ENCODE peak calls at places on chromosomes 16 and 17, in four cellular contexts. B, E, L and G are unnamed samples.

GRCh38 chr16:80883159-80883642 is 78.8 kb upstream of the CDYL2 start:
- DNase-seq in L (no peak), E (no peak), B (no peak), G (no peak)

GRCh38 chr16:10876799-10877341 is at the start of gene CIITA:
- DNase-seq in L (peak), E (peak), B (peak), G (peak)

GRCh38 chr16:30004424-30004776 is 6.4 kb downstream of the DOC2A start:
- DNase-seq in L (no peak), B (no peak), E (no peak), G (no peak)

GRCh38 chr16:83813818-83814653 is 6.3 kb downstream of the HSBP1 start:
- DNase-seq in L (peak), B (no peak), E (peak), G (peak)

GRCh38 chr16:9297437-9298113 is 206.1 kb downstream of the HAPSTR1 start:
- DNase-seq in B (peak), L (no peak), E (no peak), G (peak)

GRCh38 chr17:7839890-7840260 is 5.9 kb downstream of the KDM6B start:
- DNase-seq in E (peak), B (no peak), L (no peak), G (no peak)

GRCh38 chr17:10661377-10661906 is 4.3 kb upstream of the MYH3 start:
- DNase-seq in L (no peak), B (no peak), E (no peak), G (no peak)

GRCh38 chr17:67246648-67247415 is 1.8 kb upstream of the HELZ start:
- DNase-seq in L (peak), E (no peak), B (peak), G (peak)

GRCh38 chr17:63142836-63143235 is 176.8 kb downstream of the TANC2 start:
- DNase-seq in B (no peak), E (no peak), L (no peak), G (no peak)

DNA sequence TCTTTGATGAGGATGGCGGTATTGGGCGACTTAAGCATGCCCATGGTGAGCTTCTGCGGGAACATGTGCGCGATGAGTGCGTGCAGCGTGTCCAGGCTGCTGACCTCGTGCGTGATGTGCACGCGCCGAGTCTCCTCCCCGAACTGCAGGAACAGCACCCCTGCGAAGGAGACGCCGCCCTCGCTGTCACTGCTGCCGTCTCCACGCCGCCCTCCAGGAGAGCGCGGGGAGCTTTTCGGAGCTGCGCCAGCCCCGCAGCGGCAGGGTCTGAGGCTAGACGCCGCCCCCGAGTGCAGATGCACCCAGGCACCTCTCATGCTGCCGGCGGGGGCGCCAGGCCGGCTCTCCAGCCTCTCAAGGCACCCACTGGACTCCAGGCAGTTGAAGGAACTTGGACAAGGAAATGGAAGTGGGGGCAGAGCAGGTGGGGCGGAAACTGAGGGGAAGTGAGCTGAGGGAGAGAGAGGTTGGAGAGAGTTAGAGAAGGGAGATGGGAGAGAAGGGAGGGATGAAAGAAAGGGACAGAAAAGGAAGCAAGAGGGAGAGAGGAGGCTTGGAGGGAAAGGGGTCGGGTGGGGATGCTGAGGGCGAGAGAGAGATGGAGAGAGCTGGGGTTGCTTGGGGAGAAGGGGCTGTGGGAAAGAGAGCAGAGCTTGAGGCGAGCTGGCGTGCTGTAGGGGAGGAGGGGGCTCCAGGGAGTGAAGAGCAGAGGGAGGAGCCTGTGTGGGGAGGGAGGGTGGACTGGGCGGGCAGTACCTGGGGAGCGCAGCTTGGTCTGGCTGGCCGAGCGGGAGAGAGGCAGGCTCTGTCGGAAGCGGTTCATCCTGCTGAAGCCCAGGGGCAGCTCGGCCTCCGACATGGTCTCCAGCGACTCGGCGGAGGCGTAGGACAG is 42.1 kb downstream of the SRCIN1 start:
- DNase-seq in E (no peak), L (no peak), B (no peak), G (no peak)
- TF ChIP-seq EZH2 in E (peak), L (no peak), B (no peak), G (no peak)

GRCh38 chr17:75270218-75270965 is 639 bp downstream of the MIF4GD start:
- DNase-seq in B (peak), E (peak), L (peak), G (peak)

GRCh38 chr17:75272848-75273184 is 1.8 kb upstream of the MIF4GD start:
- DNase-seq in E (no peak), B (no peak), L (no peak), G (no peak)

GRCh38 chr17:75270966-75271232 is at the start of gene MIF4GD:
- DNase-seq in L (no peak), E (no peak), B (no peak), G (no peak)

GRCh38 chr17:75271233-75271954 is 363 bp upstream of the MIF4GD start:
- DNase-seq in E (peak), L (peak), B (no peak), G (peak)

GRCh38 chr17:75271955-75272847 is 1.2 kb upstream of the MIF4GD start:
- DNase-seq in E (peak), L (no peak), B (no peak), G (peak)
- H3K9ac ChIP-seq in E (no peak), L (peak), B (peak), G (peak)

DNA sequence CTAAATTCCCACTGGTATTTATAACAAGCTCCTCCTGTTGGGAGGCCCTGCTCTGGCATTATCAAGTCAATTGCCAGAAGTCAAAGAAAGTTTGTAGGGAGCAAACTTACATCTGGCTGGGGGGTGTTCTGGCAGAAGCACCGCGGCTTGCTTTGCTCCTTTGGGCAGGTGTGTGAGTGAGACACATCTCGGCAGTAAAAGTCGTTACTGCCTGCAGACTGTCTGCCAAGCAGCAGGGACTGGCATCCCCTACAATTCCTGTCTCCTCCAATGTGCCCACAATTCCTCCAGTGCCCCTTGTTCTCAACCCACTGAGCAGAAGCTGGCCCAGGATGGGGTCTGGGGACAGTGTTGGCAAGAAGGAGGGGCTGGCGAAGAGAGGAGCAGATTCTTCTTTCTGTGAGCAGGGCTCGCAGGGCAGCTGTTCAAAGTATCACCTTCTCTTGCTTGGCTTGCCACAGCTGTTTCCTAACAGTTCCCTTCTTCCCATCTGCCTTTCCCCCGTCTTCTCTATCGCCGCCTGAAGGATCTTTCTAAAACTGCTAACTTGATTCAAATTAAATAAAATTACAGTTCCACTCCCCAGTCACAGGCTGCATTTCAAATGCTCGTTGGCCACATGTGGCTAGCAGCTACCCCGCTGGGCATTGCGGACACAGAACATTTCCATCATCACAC is 30.2 kb downstream of the SPACA3 start:
- DNase-seq in B (no peak), E (peak), L (no peak), G (no peak)
- H3K4me2 ChIP-seq in B (no peak), E (no peak), L (no peak), G (no peak)

GRCh38 chr17:46978489-46979022 is 497 bp downstream of the RPRML start:
- DNase-seq in L (no peak), E (no peak), B (no peak), G (peak)
- TF ChIP-seq EZH2 in L (peak), E (peak), B (no peak), G (peak)

GRCh38 chr16:68244481-68244902 is 681 bp upstream of the PLA2G15 start:
- DNase-seq in E (no peak), L (no peak), B (no peak), G (no peak)

GRCh38 chr16:68246671-68247070 is 1.5 kb downstream of the PLA2G15 start:
- DNase-seq in L (no peak), E (no peak), B (no peak), G (no peak)

GRCh38 chr16:68247400-68247799 is 2.2 kb downstream of the PLA2G15 start:
- DNase-seq in B (no peak), L (no peak), E (no peak), G (no peak)

GRCh38 chr16:68244903-68245853 is at the start of gene PLA2G15:
- DNase-seq in B (peak), L (peak), E (peak), G (peak)

GRCh38 chr16:68246121-68246520 is 948 bp downstream of the PLA2G15 start:
- DNase-seq in B (no peak), L (no peak), E (no peak), G (no peak)
- H3K9ac ChIP-seq in B (peak), L (no peak), E (no peak), G (no peak)

GRCh38 chr16:4494746-4495490 is 18.7 kb downstream of the HMOX2 start:
- DNase-seq in E (peak), B (peak), L (peak), G (peak)

GRCh38 chr16:4498546-4499195 is 22.5 kb downstream of the HMOX2 start:
- DNase-seq in B (no peak), E (no peak), L (peak), G (peak)

GRCh38 chr16:4499196-4499555 is 23.0 kb downstream of the HMOX2 start:
- DNase-seq in E (no peak), B (no peak), L (no peak), G (no peak)

GRCh38 chr16:4495766-4496165 is 19.6 kb downstream of the HMOX2 start:
- DNase-seq in L (peak), B (no peak), E (no peak), G (peak)

DNA sequence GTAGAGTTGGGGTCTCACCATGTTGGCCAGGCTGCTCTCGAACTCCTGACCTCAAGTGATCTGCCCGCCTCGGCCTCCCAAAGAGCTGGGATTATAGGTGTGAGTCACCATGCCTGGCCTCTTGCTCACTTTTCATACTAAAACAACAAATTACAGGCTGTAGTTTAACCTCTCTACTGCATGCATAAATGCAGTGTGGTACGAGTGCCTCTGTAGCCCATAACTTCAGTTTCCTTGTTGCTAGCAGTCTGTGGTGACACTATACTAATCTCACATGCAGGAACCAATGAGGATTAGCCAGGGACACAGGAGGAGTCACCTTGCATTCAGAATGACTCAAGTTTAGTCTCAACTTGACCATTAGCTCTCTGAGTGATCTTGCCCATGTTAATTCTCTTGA is 20.1 kb downstream of the HMOX2 start:
- DNase-seq in B (peak), E (peak), L (peak), G (peak)
- H3K4me2 ChIP-seq in B (peak), E (no peak), L (peak), G (peak)